ENCODE peak calls at places on chromosomes 7 and 10, in eight cellular contexts. Y is heart right ventricle, N is body of pancreas, G is mesendoderm, B is hepatocyte, H is caudate nucleus, Q is RWPE2, U is trophoblast cell. C is an unnamed sample.

GRCh38 chr10:16843252-16843870 is 26.1 kb upstream of the RSU1 start:
- DNase-seq in Y (peak; percentile 17), N (peak; percentile 8), G (peak; percentile 70), B (peak; percentile 90), H (no peak), Q (no peak), U (peak; percentile 97), C (no peak)

GRCh38 chr7:19585761-19586160 is 123.1 kb downstream of the POLR1F start:
- DNase-seq in Y (no peak), N (no peak), G (no peak), B (no peak), H (no peak), Q (no peak), U (peak; percentile 5), C (no peak)

GRCh38 chr10:97179731-97180366 is 5.9 kb downstream of the SLIT1 start:
- DNase-seq in Y (no peak), N (no peak), G (peak; percentile 90), B (peak; percentile 41), H (peak; percentile 14), Q (no peak), U (no peak), C (no peak)

GRCh38 chr10:35639021-35639521 is 3.0 kb downstream of the FZD8 start:
- DNase-seq in Y (no peak), N (no peak), G (peak; percentile 90), B (peak; percentile 13), H (no peak), Q (no peak), U (no peak), C (no peak)

GRCh38 chr7:2906197-2906931 is 62.3 kb upstream of the GNA12 start:
- DNase-seq in Y (no peak), N (no peak), G (no peak), B (no peak), H (no peak), Q (no peak), U (no peak), C (no peak)

GRCh38 chr7:14900051-14900450 is 2.5 kb downstream of the DGKB start:
- DNase-seq in Y (no peak), N (no peak), G (peak; percentile 11), B (no peak), H (no peak), Q (no peak), U (no peak), C (no peak)

GRCh38 chr10:58970160-58970915 is 206.1 kb upstream of the PHYHIPL start:
- DNase-seq in Y (no peak), N (no peak), G (no peak), B (no peak), H (no peak), Q (no peak), U (no peak), C (no peak)

GRCh38 chr7:101058355-101058754 is 26.9 kb upstream of the TRIM56 start:
- DNase-seq in Y (peak; percentile 69), N (peak; percentile 44), G (peak; percentile 71), B (peak; percentile 74), H (peak; percentile 19), Q (no peak), U (peak; percentile 79), C (no peak)

GRCh38 chr7:40799493-40800406 is 664.9 kb downstream of the SUGCT start:
- DNase-seq in Y (no peak), N (no peak), G (peak; percentile 11), B (no peak), H (no peak), Q (no peak), U (no peak), C (no peak)

GRCh38 chr7:123712619-123713018 is 36.2 kb downstream of the WASL start:
- DNase-seq in Y (no peak), N (no peak), G (no peak), B (no peak), H (no peak), Q (no peak), U (peak; percentile 27), C (no peak)

GRCh38 chr7:135517060-135517459 is 7.2 kb upstream of the CNOT4 start:
- DNase-seq in Y (no peak), N (no peak), G (no peak), B (no peak), H (no peak), Q (no peak), U (no peak), C (no peak)

GRCh38 chr10:132309466-132309865 is 1.7 kb upstream of the STK32C start:
- DNase-seq in Y (no peak), N (no peak), G (no peak), B (no peak), H (no peak), Q (no peak), U (no peak), C (no peak)

GRCh38 chr7:141268614-141269013 is 194.8 kb downstream of the TMEM178B start:
- DNase-seq in Y (no peak), N (no peak), G (no peak), B (peak; percentile 16), H (no peak), Q (no peak), U (no peak), C (no peak)

GRCh38 chr10:35223016-35223415 is 96.4 kb downstream of the CREM start:
- DNase-seq in Y (no peak), N (no peak), G (peak; percentile 52), B (no peak), H (no peak), Q (no peak), U (no peak), C (no peak)

GRCh38 chr7:100446040-100446439 is 9.7 kb upstream of the PPP1R35 start:
- DNase-seq in Y (no peak), N (no peak), G (no peak), B (no peak), H (no peak), Q (no peak), U (no peak), C (no peak)

GRCh38 chr7:2510130-2510776 is 9.3 kb upstream of the LFNG start:
- DNase-seq in Y (no peak), N (no peak), G (no peak), B (no peak), H (no peak), Q (no peak), U (no peak), C (no peak)

GRCh38 chr7:157477550-157478212 is 140.9 kb downstream of the DNAJB6 start:
- DNase-seq in Y (no peak), N (no peak), G (no peak), B (no peak), H (no peak), Q (no peak), U (no peak), C (no peak)

GRCh38 chr10:116281780-116282179 is 8.8 kb upstream of the GFRA1 start:
- DNase-seq in Y (no peak), N (no peak), G (peak; percentile 56), B (no peak), H (no peak), Q (no peak), U (no peak), C (no peak)

GRCh38 chr7:71752171-71752935 is 620.4 kb downstream of the GALNT17 start:
- DNase-seq in Y (peak; percentile 19), N (peak; percentile 33), G (peak; percentile 73), B (peak; percentile 80), H (peak; percentile 29), Q (no peak), U (peak; percentile 39), C (no peak)

GRCh38 chr10:18659784-18660561 is 742 bp downstream of the ARL5B start:
- DNase-seq in Y (no peak), N (peak; percentile 84), G (peak; percentile 68), B (peak; percentile 67), H (no peak), Q (no peak), U (peak; percentile 85), C (no peak)

GRCh38 chr10:37734971-37735370 is 122.4 kb downstream of the ZNF248 start:
- DNase-seq in Y (no peak), N (no peak), G (peak; percentile 2), B (no peak), H (no peak), Q (no peak), U (peak; percentile 85), C (no peak)

DNA sequence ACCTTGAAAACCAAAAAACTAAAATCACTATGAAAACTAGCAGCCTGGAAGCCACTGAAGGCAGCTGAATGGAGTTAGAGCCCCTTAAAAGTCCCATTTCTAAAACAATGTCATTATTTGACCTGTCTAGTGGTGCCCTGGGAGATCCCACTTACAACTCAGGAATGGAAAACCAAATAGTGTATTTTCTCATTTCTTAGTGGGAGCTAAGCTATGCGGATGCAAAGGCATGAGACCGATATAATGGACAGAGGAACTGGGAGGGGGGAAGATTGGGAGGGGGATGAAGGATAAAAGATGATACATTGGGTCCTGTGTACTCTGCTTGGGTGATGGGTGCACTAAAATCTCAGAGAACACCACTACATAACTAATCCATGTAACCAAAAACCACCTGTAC is 9.8 kb upstream of the GIMAP2 start:
- DNase-seq in Y (no peak), N (no peak), G (no peak), B (no peak), H (no peak), Q (no peak), U (no peak), C (no peak)
- H3K27ac ChIP-seq in Y (peak overlapping the region; percentile 64), N (no peak overlapping the region), G (no peak overlapping the region), B (no peak overlapping the region), H (peak overlapping the region; percentile 67), Q (no peak overlapping the region), U (no peak overlapping the region), C (no peak overlapping the region)

GRCh38 chr10:60299961-60300883 is 89.5 kb downstream of the ANK3 start:
- DNase-seq in Y (peak; percentile 59), N (peak; percentile 2), G (peak; percentile 93), B (peak; percentile 69), H (no peak), Q (no peak), U (peak; percentile 92), C (peak; percentile 67)
- H3K27ac ChIP-seq in Y (peak overlapping the region; percentile 86), N (no peak overlapping the region), G (no peak overlapping the region), B (peak overlapping the region; percentile 64), H (no peak overlapping the region), Q (no peak overlapping the region), U (peak overlapping the region; percentile 78), C (peak overlapping the region; percentile 80)

DNA sequence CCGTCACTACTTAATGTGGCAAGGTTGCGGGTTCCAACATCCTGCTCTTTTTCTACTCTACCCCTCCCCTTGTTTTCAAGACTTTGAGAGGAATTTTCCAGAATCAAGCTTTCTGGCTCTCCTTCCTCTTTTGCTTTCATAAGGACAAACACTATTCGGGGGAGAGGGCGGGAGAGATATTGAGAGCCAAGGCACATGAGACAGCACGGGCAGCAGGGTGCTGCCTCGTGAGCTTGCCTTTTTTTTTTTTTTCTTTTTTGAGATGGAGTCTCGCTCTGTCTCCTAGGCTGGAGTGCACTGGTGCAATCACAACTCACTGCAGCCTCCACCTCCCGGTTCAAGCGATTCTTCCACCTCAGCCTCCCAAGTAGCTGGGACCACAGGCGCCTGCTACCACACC is 6.8 kb upstream of the PFKFB3 start:
- DNase-seq in Y (no peak), N (peak; percentile 66), G (no peak), B (no peak), H (no peak), Q (no peak), U (peak; percentile 28), C (no peak)
- H3K27ac ChIP-seq in Y (peak overlapping the region; percentile 35), N (peak overlapping the region; percentile 52), G (no peak overlapping the region), B (no peak overlapping the region), H (peak overlapping the region; percentile 11), Q (no peak overlapping the region), U (no peak overlapping the region), C (peak overlapping the region; percentile 73)

DNA sequence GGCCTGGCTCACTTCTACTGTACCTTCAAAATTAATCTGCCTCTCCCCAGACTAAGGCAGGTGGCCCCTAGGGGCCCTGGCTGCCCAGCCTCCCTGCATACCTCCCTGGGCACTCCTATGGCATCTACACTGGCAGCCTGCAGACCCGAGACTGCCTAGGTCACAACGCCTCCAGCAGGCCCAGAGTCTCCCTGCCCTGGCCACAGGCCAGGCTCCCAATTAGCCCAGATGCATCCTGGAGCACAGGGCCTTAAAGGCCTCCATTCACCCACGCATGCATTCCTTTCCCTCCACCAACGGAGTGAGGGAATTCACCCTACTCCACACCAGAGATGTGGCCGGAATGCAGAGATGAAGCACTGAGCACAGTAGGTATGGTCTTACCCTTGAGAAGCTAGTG is 1.9 kb downstream of the CHAT start:
- DNase-seq in Y (no peak), N (no peak), G (no peak), B (no peak), H (no peak), Q (peak; percentile 21), U (no peak), C (no peak)
- H3K27ac ChIP-seq in Y (no peak overlapping the region), N (no peak overlapping the region), G (no peak overlapping the region), B (no peak overlapping the region), H (no peak overlapping the region), Q (no peak overlapping the region), U (no peak overlapping the region), C (no peak overlapping the region)